ENCODE peak calls at places on chromosomes 13 and 19, in five cellular contexts. C is tibial artery; D is activated CD4-positive, alpha-beta T cell treated with anti-CD3 and anti-CD28 coated beads, Interleukin-2, amount 50 U/mL, for 1 hour; N is RCC 7860; M is head of caudate nucleus. L is an unnamed sample.

GRCh38 chr13:83733293-83733692 is 149.0 kb downstream of the SLITRK1 start:
- DNase-seq in M (no peak), C (no peak), D (no peak), N (no peak), L (no peak)

GRCh38 chr13:26544707-26545106 is 12.8 kb upstream of the WASF3 start:
- DNase-seq in M (no peak), C (no peak), D (no peak), N (no peak), L (no peak)

GRCh38 chr13:36377822-36378480 is 31.8 kb upstream of the SPART start:
- DNase-seq in M (no peak), N (no peak), D (no peak), C (no peak), L (no peak)

GRCh38 chr13:62092536-62092935 is 676.9 kb upstream of the PCDH20 start:
- DNase-seq in C (no peak), D (no peak), M (no peak), N (no peak), L (no peak)

GRCh38 chr19:35860818-35861639 is 4.3 kb downstream of the KIRREL2 start:
- DNase-seq in C (no peak), M (no peak), N (no peak), D (no peak), L (no peak)

GRCh38 chr19:57559008-57559403 is 657 bp downstream of the ZNF550 start:
- DNase-seq in C (no peak), M (no peak), N (peak), D (no peak), L (peak)

GRCh38 chr19:13005861-13006370 is 10.6 kb downstream of the NFIX start:
- DNase-seq in M (no peak), C (no peak), D (no peak), N (no peak), L (peak)

GRCh38 chr13:113357529-113357928 is 6.4 kb downstream of the GRTP1 start:
- DNase-seq in N (peak), M (no peak), D (no peak), C (no peak), L (no peak)

GRCh38 chr13:67048084-67048792 is 181.9 kb downstream of the PCDH9 start:
- DNase-seq in M (no peak), D (no peak), N (no peak), C (no peak), L (no peak)

GRCh38 chr13:46057251-46058015 is 4.9 kb upstream of the ZC3H13 start:
- DNase-seq in N (no peak), M (no peak), D (no peak), C (no peak), L (no peak)

GRCh38 chr19:48393559-48394330 is at the start of gene GRIN2D:
- DNase-seq in D (peak), M (peak), C (no peak), N (no peak), L (peak)